ENCODE peak calls at places on chromosomes 1 and 21, in four cellular contexts. One of them, this sample, is unnamed. For H3K4me1, the result is how much of the 10 kb centered on the place peaks cover.

GRCh38 chr1:44407430-44408180 is 2.5 kb downstream of the RNF220 start:
- DNase-seq in IMR-90: no peak
- DNase-seq in body of pancreas: no peak
- DNase-seq in RWPE2: no peak
- DNase-seq in this sample: no peak

GRCh38 chr21:16033193-16033592 is 303.4 kb downstream of the USP25 start:
- DNase-seq in IMR-90: no peak
- DNase-seq in body of pancreas: no peak
- DNase-seq in RWPE2: no peak
- DNase-seq in this sample: no peak

GRCh38 chr1:93864175-93864574 is 14.8 kb downstream of the DNTTIP2 start:
- DNase-seq in IMR-90: no peak
- DNase-seq in body of pancreas: no peak
- DNase-seq in RWPE2: no peak
- DNase-seq in this sample: no peak

GRCh38 chr21:32735524-32735923 is 7.7 kb upstream of the SYNJ1 start:
- DNase-seq in IMR-90: no peak
- DNase-seq in body of pancreas: no peak
- DNase-seq in RWPE2: no peak
- DNase-seq in this sample: no peak

GRCh38 chr1:145892486-145893087 is 6.9 kb upstream of the ANKRD35 start:
- DNase-seq in IMR-90: peak
- DNase-seq in body of pancreas: peak
- DNase-seq in RWPE2: no peak
- DNase-seq in this sample: no peak

GRCh38 chr1:40476924-40477679 is at the start of gene ZFP69:
- DNase-seq in IMR-90: peak
- DNase-seq in body of pancreas: peak
- DNase-seq in RWPE2: peak
- DNase-seq in this sample: peak

GRCh38 chr1:57112148-57112547 is 146.3 kb upstream of the C8B start:
- DNase-seq in IMR-90: peak
- DNase-seq in body of pancreas: no peak
- DNase-seq in RWPE2: no peak
- DNase-seq in this sample: no peak

GRCh38 chr1:13762642-13763041 is 62.7 kb downstream of the PRDM2 start:
- DNase-seq in IMR-90: no peak
- DNase-seq in body of pancreas: no peak
- DNase-seq in RWPE2: no peak
- DNase-seq in this sample: no peak

GRCh38 chr1:210478820-210479219 is 150.1 kb downstream of the HHAT start:
- DNase-seq in IMR-90: no peak
- DNase-seq in body of pancreas: no peak
- DNase-seq in RWPE2: no peak
- DNase-seq in this sample: no peak

GRCh38 chr1:19010995-19011696 is 54.7 kb upstream of the IFFO2 start:
- DNase-seq in IMR-90: peak
- DNase-seq in body of pancreas: peak
- DNase-seq in RWPE2: peak
- DNase-seq in this sample: peak

GRCh38 chr1:218339267-218339831 is 5.8 kb upstream of the TGFB2 start:
- DNase-seq in IMR-90: peak
- DNase-seq in body of pancreas: no peak
- DNase-seq in RWPE2: no peak
- DNase-seq in this sample: no peak

GRCh38 chr1:225418598-225418997 is 9.2 kb downstream of the LBR start:
- DNase-seq in IMR-90: no peak
- DNase-seq in body of pancreas: no peak
- DNase-seq in RWPE2: no peak
- DNase-seq in this sample: peak

GRCh38 chr1:241838831-241839365 is 9.1 kb upstream of the EXO1 start:
- DNase-seq in IMR-90: peak
- DNase-seq in body of pancreas: no peak
- DNase-seq in RWPE2: no peak
- DNase-seq in this sample: no peak

GRCh38 chr21:42641311-42642218 is 11.9 kb upstream of the PDE9A start:
- DNase-seq in IMR-90: no peak
- DNase-seq in body of pancreas: no peak
- DNase-seq in RWPE2: no peak
- DNase-seq in this sample: peak
- H3K4me3 ChIP-seq in IMR-90: no peak
- H3K4me3 ChIP-seq in body of pancreas: no peak
- H3K4me3 ChIP-seq in RWPE2: no peak
- H3K4me3 ChIP-seq in this sample: no peak

GRCh38 chr1:2259668-2260392 is 31.7 kb downstream of the SKI start:
- DNase-seq in IMR-90: no peak
- DNase-seq in body of pancreas: no peak
- DNase-seq in RWPE2: no peak
- DNase-seq in this sample: peak

GRCh38 chr1:2258122-2258812 is 30.1 kb downstream of the SKI start:
- DNase-seq in IMR-90: no peak
- DNase-seq in body of pancreas: no peak
- DNase-seq in RWPE2: no peak
- DNase-seq in this sample: peak

GRCh38 chr1:2257245-2257627 is 29.1 kb downstream of the SKI start:
- DNase-seq in IMR-90: no peak
- DNase-seq in body of pancreas: no peak
- DNase-seq in RWPE2: no peak
- DNase-seq in this sample: peak

GRCh38 chr1:2260917-2261316 is 32.8 kb downstream of the SKI start:
- DNase-seq in IMR-90: no peak
- DNase-seq in body of pancreas: no peak
- DNase-seq in RWPE2: no peak
- DNase-seq in this sample: no peak

GRCh38 chr1:2258996-2259395 is 30.9 kb downstream of the SKI start:
- DNase-seq in IMR-90: no peak
- DNase-seq in body of pancreas: no peak
- DNase-seq in RWPE2: no peak
- DNase-seq in this sample: peak
- H3K4me1 ChIP-seq in IMR-90: under half
- H3K4me1 ChIP-seq in body of pancreas: under half
- H3K4me1 ChIP-seq in RWPE2: under half
- H3K4me1 ChIP-seq in this sample: under half

GRCh38 chr21:34986561-34987533 is 62.3 kb downstream of the RUNX1 start:
- DNase-seq in IMR-90: peak
- DNase-seq in body of pancreas: peak
- DNase-seq in RWPE2: no peak
- DNase-seq in this sample: peak
- TF ChIP-seq CTCF in IMR-90: peak
- TF ChIP-seq CTCF in body of pancreas: no peak
- TF ChIP-seq CTCF in RWPE2: no peak
- TF ChIP-seq CTCF in this sample: no peak

GRCh38 chr1:8096105-8097011 is 70.2 kb upstream of the ERRFI1 start:
- DNase-seq in IMR-90: peak
- DNase-seq in body of pancreas: no peak
- DNase-seq in RWPE2: no peak
- DNase-seq in this sample: no peak
- H3K4me3 ChIP-seq in IMR-90: no peak
- H3K4me3 ChIP-seq in body of pancreas: no peak
- H3K4me3 ChIP-seq in RWPE2: no peak
- H3K4me3 ChIP-seq in this sample: no peak

DNA sequence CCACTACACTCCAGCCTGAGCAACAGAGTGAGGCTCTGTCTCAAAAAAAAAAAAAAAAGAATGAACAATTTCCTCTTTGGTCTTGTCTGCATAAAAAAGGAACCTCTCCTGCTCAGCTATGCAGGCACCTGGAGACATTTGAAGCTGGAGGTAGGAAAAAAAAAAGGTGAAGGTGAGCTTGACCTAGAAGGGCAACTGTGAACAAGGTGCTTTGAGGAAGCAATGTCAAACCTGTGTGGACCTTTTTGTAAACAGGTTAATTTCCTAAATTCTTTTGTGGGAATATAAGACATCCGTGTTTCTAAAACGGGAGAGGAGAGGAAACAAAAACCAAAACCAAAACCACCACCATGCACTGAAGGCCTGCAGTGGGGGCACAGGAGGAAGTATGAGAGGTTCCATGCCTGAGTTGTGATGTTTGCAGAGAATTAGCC is 77.5 kb downstream of the SLC45A1 start:
- DNase-seq in IMR-90: no peak
- DNase-seq in body of pancreas: no peak
- DNase-seq in RWPE2: no peak
- DNase-seq in this sample: no peak
- H3K4me1 ChIP-seq in IMR-90: under half
- H3K4me1 ChIP-seq in body of pancreas: under half
- H3K4me1 ChIP-seq in RWPE2: under half
- H3K4me1 ChIP-seq in this sample: under half

GRCh38 chr1:187267745-187268277 is 439.1 kb downstream of the PLA2G4A start:
- DNase-seq in IMR-90: no peak
- DNase-seq in body of pancreas: no peak
- DNase-seq in RWPE2: no peak
- DNase-seq in this sample: no peak

GRCh38 chr1:187262731-187263130 is 434.0 kb downstream of the PLA2G4A start:
- DNase-seq in IMR-90: no peak
- DNase-seq in body of pancreas: no peak
- DNase-seq in RWPE2: no peak
- DNase-seq in this sample: no peak

GRCh38 chr1:187266051-187266450 is 437.3 kb downstream of the PLA2G4A start:
- DNase-seq in IMR-90: no peak
- DNase-seq in body of pancreas: no peak
- DNase-seq in RWPE2: no peak
- DNase-seq in this sample: no peak

GRCh38 chr1:187261637-187262036 is 432.9 kb downstream of the PLA2G4A start:
- DNase-seq in IMR-90: peak
- DNase-seq in body of pancreas: no peak
- DNase-seq in RWPE2: no peak
- DNase-seq in this sample: no peak

GRCh38 chr1:187264995-187265602 is 436.4 kb downstream of the PLA2G4A start:
- DNase-seq in IMR-90: peak
- DNase-seq in body of pancreas: peak
- DNase-seq in RWPE2: no peak
- DNase-seq in this sample: no peak
- TF ChIP-seq CTCF in IMR-90: peak
- TF ChIP-seq CTCF in body of pancreas: peak
- TF ChIP-seq CTCF in RWPE2: peak
- TF ChIP-seq CTCF in this sample: no peak

DNA sequence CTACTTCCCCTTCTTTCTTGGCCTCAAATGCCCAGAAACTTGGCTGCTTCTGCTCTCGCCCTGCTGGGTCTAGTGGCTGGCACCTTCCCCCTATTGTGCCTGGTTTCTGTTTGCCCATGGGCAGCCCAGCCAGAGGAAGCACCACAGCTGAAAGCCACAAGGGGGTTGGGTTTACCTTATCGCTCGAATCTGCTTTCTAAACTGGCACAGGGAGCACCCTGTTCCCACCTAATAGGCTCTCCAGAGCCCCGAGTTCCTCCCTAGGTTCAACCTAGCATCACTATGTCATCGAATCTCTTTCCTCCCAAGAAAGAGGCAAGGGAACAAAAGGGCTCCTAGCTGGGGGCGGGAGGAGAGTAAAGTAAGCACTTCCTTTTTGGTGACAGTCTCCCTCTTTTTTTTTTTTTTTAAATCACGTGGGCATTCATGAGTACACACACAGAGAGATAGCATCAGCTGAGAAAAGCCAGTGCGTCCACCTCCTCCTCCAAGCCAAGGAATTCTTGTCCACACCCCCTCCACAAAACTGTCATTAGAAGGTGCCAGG is 72.8 kb downstream of the PLEKHA6 start:
- DNase-seq in IMR-90: no peak
- DNase-seq in body of pancreas: peak
- DNase-seq in RWPE2: no peak
- DNase-seq in this sample: no peak
- H3K4me3 ChIP-seq in IMR-90: no peak
- H3K4me3 ChIP-seq in body of pancreas: no peak
- H3K4me3 ChIP-seq in RWPE2: no peak
- H3K4me3 ChIP-seq in this sample: no peak